ENCODE peak calls at places on chromosomes 5 and 9, in six cellular contexts. O, U, V, R, H and W are unnamed samples.

GRCh38 chr9:132114102-132114707 is 34.5 kb upstream of the MED27 start:
- DNase-seq in R (peak), V (peak), U (peak), H (no peak), O (peak), W (peak)

GRCh38 chr5:168101352-168101751 is 190.1 kb upstream of the WWC1 start:
- DNase-seq in V (no peak), U (no peak), H (no peak), O (no peak), R (no peak), W (no peak)

GRCh38 chr5:10502578-10502977 is 60.9 kb downstream of the ROPN1L start:
- DNase-seq in R (peak), V (no peak), U (no peak), O (no peak), H (no peak), W (peak)

GRCh38 chr9:33884856-33885701 is 68.1 kb downstream of the UBE2R2 start:
- DNase-seq in H (no peak), R (no peak), U (no peak), O (peak), V (peak), W (no peak)

GRCh38 chr5:149550608-149551226 is 522 bp downstream of the CSNK1A1 start:
- DNase-seq in U (no peak), H (no peak), R (no peak), O (no peak), V (no peak), W (no peak)

GRCh38 chr5:148791334-148791667 is 35.1 kb upstream of the ADRB2 start:
- DNase-seq in H (no peak), U (peak), V (peak), R (no peak), O (peak), W (no peak)

GRCh38 chr5:125537661-125538060 is 791.2 kb upstream of the ZNF608 start:
- DNase-seq in R (no peak), O (no peak), H (no peak), V (no peak), U (no peak), W (no peak)

GRCh38 chr5:142831019-142831403 is 60.8 kb downstream of the ARHGAP26 start:
- DNase-seq in H (no peak), V (no peak), O (no peak), R (no peak), U (no peak), W (no peak)

GRCh38 chr9:93223241-93224180 is 39.6 kb downstream of the WNK2 start:
- DNase-seq in U (no peak), O (peak), V (no peak), R (no peak), H (no peak), W (no peak)

GRCh38 chr5:68757813-68758212 is 336.0 kb upstream of the SLC30A5 start:
- DNase-seq in R (no peak), U (no peak), V (no peak), H (no peak), O (no peak), W (no peak)

GRCh38 chr5:177426566-177427210 is at the start of gene GRK6:
- DNase-seq in V (peak), U (no peak), R (peak), H (no peak), O (no peak), W (no peak)

GRCh38 chr9:127711226-127711701 is 4.2 kb downstream of the PTRH1 start:
- DNase-seq in U (no peak), V (no peak), R (no peak), H (no peak), O (no peak), W (no peak)

GRCh38 chr5:3190930-3191329 is 404.7 kb upstream of the IRX1 start:
- DNase-seq in U (no peak), R (no peak), O (no peak), V (no peak), H (no peak), W (no peak)

GRCh38 chr9:135592331-135592590 is 30.7 kb downstream of the PAEP start:
- DNase-seq in H (no peak), O (no peak), R (no peak), U (no peak), V (no peak), W (no peak)

GRCh38 chr5:122726990-122727616 is 47.8 kb upstream of the SNX2 start:
- DNase-seq in V (peak), O (peak), U (peak), R (no peak), H (no peak), W (no peak)

GRCh38 chr5:172887735-172888134 is 53.7 kb downstream of the ERGIC1 start:
- DNase-seq in V (peak), U (no peak), O (peak), H (no peak), R (peak), W (no peak)

GRCh38 chr5:74312746-74313145 is 327.8 kb downstream of the ENC1 start:
- DNase-seq in H (no peak), R (no peak), U (peak), V (no peak), O (peak), W (no peak)

GRCh38 chr5:74313896-74314295 is 326.6 kb downstream of the ENC1 start:
- DNase-seq in O (no peak), V (no peak), H (no peak), U (no peak), R (no peak), W (no peak)

GRCh38 chr5:74314906-74315305 is 325.6 kb downstream of the ENC1 start:
- DNase-seq in O (no peak), V (no peak), R (peak), H (no peak), U (peak), W (no peak)

GRCh38 chr5:74318985-74319563 is 321.5 kb downstream of the ENC1 start:
- DNase-seq in O (peak), R (no peak), V (no peak), H (no peak), U (no peak), W (no peak)

DNA sequence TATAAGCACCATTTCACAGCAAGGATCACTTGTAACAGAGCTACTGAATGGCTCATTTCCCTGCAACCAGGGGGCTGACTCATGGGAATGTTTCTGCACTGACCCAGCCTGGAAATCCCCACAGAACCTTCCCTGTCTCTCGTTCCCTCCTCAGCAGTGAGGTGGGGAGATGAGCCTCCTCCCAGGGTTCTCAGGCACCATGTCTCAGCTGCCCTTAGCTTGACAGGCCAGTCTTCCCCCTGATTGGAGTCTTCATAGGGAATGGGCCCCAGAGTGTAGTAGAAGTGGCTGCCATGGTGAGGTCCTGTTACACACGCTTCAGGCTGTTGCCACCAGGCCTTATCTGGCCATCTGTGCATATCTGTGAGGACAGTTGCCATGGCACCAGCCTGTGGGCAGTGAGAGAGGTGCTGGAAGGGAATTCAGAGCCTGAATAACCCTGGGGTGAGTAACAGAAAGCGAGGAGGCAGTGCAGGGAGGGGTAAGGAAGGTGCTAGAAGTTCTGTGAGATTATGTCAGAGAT is 324.4 kb downstream of the ENC1 start:
- DNase-seq in V (peak), O (peak), U (peak), H (peak), R (peak), W (peak)
- H4K8ac ChIP-seq in V (peak), O (peak), U (peak), H (no peak), R (no peak), W (no peak)

GRCh38 chr5:97095318-97095732 is 47.1 kb downstream of the LIX1 start:
- DNase-seq in O (no peak), H (no peak), R (no peak), U (no peak), V (no peak), W (no peak)

GRCh38 chr5:97096096-97096648 is 46.2 kb downstream of the LIX1 start:
- DNase-seq in O (no peak), H (no peak), U (no peak), V (no peak), R (no peak), W (no peak)

GRCh38 chr5:97090944-97091343 is 51.5 kb downstream of the LIX1 start:
- DNase-seq in V (no peak), O (no peak), H (no peak), R (no peak), U (no peak), W (no peak)

GRCh38 chr5:97094579-97095317 is 47.7 kb downstream of the LIX1 start:
- DNase-seq in O (no peak), U (no peak), V (no peak), R (no peak), H (no peak), W (no peak)

DNA sequence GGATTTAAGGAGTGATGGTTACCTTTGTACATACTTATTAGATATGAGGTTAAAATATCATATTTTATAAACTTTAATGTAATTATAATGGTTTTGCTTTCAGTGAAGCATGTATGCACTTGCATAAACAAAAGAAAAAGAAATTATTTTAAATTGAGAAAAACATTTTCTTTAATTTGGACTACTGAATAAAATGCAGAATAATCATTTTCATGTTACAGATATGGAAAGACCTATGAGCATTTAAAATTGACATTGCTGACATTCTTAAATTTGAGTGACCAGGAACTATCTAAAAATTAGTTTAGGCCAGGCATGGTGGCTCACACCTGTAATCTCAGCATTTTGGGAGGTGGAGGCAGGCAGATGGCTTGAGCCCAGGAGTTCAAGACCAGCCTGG is 49.2 kb downstream of the LIX1 start:
- DNase-seq in U (no peak), R (no peak), V (no peak), O (no peak), H (no peak), W (no peak)
- H2BK120ac ChIP-seq in U (no peak), R (no peak), V (no peak), O (no peak), H (no peak), W (no peak)

DNA sequence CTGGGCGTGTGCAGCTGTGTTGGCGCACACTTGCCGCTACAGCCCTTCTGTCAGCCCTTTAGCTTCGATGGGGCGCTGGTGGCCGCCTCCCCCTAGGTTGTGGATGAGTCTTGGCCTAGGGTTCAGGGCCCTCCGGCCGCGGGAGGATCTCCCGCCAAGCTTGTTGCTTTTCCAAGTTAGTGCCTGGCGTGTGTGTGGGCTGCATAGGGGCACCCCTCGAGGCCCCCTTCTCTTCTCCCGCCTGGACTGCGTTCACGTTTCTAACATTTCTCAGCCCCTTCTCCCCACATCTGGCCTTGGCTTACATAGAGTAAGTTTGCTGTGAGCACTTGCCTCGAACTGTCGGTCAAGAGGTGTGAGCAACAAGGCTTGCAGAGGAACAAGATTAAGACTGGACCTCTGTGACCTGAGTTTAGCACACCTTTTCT is 410 bp upstream of the OXCT1 start:
- DNase-seq in V (no peak), R (no peak), U (no peak), O (no peak), H (no peak), W (no peak)
- H4K8ac ChIP-seq in V (peak), R (no peak), U (peak), O (peak), H (peak), W (no peak)

GRCh38 chr5:107505763-107506534 is 164.8 kb downstream of the EFNA5 start:
- DNase-seq in H (no peak), O (no peak), U (no peak), V (no peak), R (no peak), W (no peak)

GRCh38 chr5:107501965-107502691 is 168.6 kb downstream of the EFNA5 start:
- DNase-seq in H (no peak), U (peak), R (peak), V (peak), O (peak), W (no peak)

GRCh38 chr5:107504424-107504823 is 166.3 kb downstream of the EFNA5 start:
- DNase-seq in U (no peak), R (no peak), V (no peak), O (no peak), H (no peak), W (no peak)

GRCh38 chr5:107500840-107501239 is 169.9 kb downstream of the EFNA5 start:
- DNase-seq in H (no peak), O (no peak), V (no peak), R (no peak), U (no peak), W (no peak)

DNA sequence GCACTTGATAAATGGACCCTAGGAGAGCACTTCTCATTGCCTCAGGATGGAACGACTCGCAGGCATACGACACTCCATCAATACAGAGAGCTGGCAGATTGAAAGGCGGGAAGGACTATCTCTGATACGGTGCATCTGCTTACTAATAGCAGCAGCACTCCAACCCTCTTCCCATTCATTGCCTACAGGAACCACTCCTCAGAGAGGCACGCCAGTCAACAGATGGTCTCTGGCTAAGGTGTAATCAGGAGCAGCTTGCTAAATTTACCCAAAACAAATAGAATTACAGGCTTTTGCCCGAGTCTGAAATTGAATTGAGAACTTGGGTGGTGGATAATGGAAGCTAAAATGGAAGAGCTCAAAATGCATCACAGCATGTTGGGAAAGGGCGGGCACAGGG is 168.0 kb downstream of the EFNA5 start:
- DNase-seq in V (no peak), U (peak), O (no peak), R (peak), H (no peak), W (no peak)
- H2BK120ac ChIP-seq in V (peak), U (no peak), O (peak), R (no peak), H (no peak), W (no peak)

DNA sequence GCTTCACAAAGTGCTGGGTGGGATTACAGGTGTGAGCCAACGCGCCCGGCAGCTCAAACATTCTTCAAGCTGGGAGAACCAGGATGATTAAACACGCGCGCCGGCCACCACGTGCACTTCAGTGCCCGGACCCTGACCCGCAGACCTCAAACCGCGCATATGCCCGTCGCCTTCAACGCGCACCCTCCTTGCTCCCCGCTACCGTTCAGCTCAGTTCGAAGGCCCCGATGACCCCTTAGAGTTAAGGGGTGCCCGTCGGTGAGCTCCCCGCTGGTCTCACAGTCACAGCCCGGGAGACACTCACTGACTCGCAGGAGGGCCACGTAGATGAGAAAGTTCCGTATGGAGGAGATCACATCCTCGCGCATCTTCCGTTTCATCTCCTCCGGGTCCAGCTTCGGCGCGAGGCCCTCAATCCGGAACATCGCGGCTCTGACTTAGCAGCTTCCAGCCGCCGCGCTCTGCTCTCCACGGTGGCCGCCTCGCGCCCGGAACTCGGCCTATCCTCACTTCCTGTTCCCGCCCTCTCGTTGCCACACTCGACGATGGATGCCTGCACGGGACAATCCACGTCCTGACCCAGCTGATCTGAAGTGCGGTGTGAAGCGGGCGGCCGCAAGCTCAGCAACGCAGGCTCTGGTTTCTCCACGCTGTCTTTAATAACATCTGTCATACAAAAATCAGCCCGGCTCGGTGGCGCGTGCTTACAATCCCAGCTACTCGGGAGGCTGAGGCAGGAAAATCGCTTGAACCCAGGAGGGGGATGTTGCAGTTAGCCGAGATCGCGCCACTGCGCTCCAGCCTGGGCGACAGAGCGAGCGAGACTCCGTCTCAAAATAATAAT is at the start of gene TOMM5:
- DNase-seq in H (peak), U (peak), V (peak), O (peak), R (peak), W (peak)
- H4K8ac ChIP-seq in H (peak), U (peak), V (peak), O (peak), R (peak), W (no peak)

GRCh38 chr9:121780641-121781040 is 129.2 kb downstream of the DAB2IP start:
- DNase-seq in O (no peak), H (no peak), R (no peak), V (no peak), U (no peak), W (peak)
- H2BK120ac ChIP-seq in O (no peak), H (no peak), R (no peak), V (no peak), U (no peak), W (no peak)